ENCODE peak calls at places on chromosome 17, in nine cellular contexts. N is A549, P is breast epithelium, L is uterus, B is thyroid gland, S is IMR-90, V is HCT116, Q is body of pancreas, I is tibial nerve. M is an unnamed sample. For H3K4me1, the result is how much of the 10 kb centered on the place peaks cover.

GRCh38 chr17:72034000-72034399 is 86.8 kb upstream of the SOX9 start:
- DNase-seq in L (no peak), B (no peak), Q (no peak), V (no peak), S (no peak), P (no peak), N (no peak), I (no peak), M (no peak)

GRCh38 chr17:50889528-50890118 is 23.5 kb upstream of the TOB1 start:
- DNase-seq in Q (no peak), S (no peak), N (no peak), P (no peak), I (no peak), V (no peak), B (no peak), L (no peak), M (peak)

GRCh38 chr17:59427996-59428395 is 96.5 kb downstream of the YPEL2 start:
- DNase-seq in B (peak), P (no peak), L (peak), S (no peak), I (no peak), N (no peak), V (no peak), Q (no peak), M (no peak)

GRCh38 chr17:67481808-67482207 is 104.7 kb downstream of the PITPNC1 start:
- DNase-seq in S (peak), V (no peak), I (no peak), Q (no peak), L (no peak), N (no peak), P (no peak), B (no peak), M (no peak)

GRCh38 chr17:60383379-60383778 is 8.6 kb downstream of the USP32 start:
- DNase-seq in N (no peak), V (no peak), L (no peak), B (no peak), I (no peak), S (no peak), P (no peak), Q (no peak), M (no peak)

GRCh38 chr17:1762233-1762905 is 509 bp downstream of the SERPINF1 start:
- DNase-seq in S (peak), Q (peak), P (no peak), B (no peak), I (no peak), L (peak), N (no peak), V (no peak), M (peak)

GRCh38 chr17:50931003-50931878 is 65.1 kb upstream of the TOB1 start:
- DNase-seq in P (no peak), I (peak), N (no peak), S (peak), Q (peak), V (no peak), B (peak), L (peak), M (peak)

GRCh38 chr17:77591231-77591785 is 367.2 kb upstream of the TNRC6C start:
- DNase-seq in V (no peak), P (no peak), Q (no peak), B (peak), L (no peak), I (no peak), S (no peak), N (no peak), M (no peak)

GRCh38 chr17:54270499-54270898 is 447.8 kb downstream of the KIF2B start:
- DNase-seq in S (no peak), P (no peak), B (no peak), I (no peak), N (no peak), V (no peak), Q (no peak), L (no peak), M (no peak)

GRCh38 chr17:4187076-4187475 is 44.1 kb downstream of the CYB5D2 start:
- DNase-seq in I (no peak), V (no peak), B (no peak), L (peak), Q (no peak), S (no peak), N (no peak), P (peak), M (no peak)

GRCh38 chr17:4185656-4186055 is 42.7 kb downstream of the CYB5D2 start:
- DNase-seq in P (no peak), S (no peak), Q (no peak), I (no peak), V (no peak), L (no peak), B (no peak), N (no peak), M (no peak)

GRCh38 chr17:4182043-4182442 is 39.0 kb downstream of the CYB5D2 start:
- DNase-seq in I (no peak), V (no peak), S (no peak), N (no peak), L (no peak), P (no peak), Q (no peak), B (no peak), M (no peak)

GRCh38 chr17:4186244-4186920 is 43.4 kb downstream of the CYB5D2 start:
- DNase-seq in L (peak), S (no peak), Q (no peak), N (no peak), P (no peak), B (no peak), V (no peak), I (no peak), M (peak)

DNA sequence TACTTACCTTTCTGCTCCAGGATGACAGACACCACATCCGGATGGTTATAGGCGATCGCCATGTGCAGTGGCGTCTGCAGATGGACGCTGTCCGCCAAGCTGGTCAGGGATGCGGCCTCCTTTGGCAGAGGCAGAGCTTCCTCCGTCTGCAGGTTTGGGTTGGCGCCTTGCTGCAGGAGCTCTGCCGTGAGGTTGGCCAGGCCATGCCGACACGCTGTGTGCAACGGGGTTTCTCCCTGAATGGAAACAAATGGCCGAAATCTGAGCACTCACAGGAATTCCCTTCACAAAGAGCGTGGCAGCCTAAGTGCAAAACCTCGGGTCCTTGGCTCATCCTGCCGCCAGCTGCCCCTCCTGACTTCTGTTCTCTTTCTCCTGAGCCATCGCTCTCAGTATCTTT is 41.8 kb downstream of the CYB5D2 start:
- DNase-seq in B (no peak), L (no peak), Q (no peak), N (no peak), V (no peak), I (no peak), S (no peak), P (no peak), M (peak)
- H3K4me1 ChIP-seq in B (under half), L (under half), Q (under half), N (under half), V (under half), I (under half), S (under half), P (under half), M (under half)

GRCh38 chr17:28038802-28039600 is 3.5 kb upstream of the NLK start:
- DNase-seq in N (no peak), B (no peak), V (no peak), Q (no peak), I (no peak), L (no peak), S (peak), P (no peak), M (no peak)
- TF ChIP-seq POLR2A in N (no peak), B (no peak), V (no peak), Q (no peak), I (no peak), L (no peak), S (no peak), P (no peak), M (no peak)

GRCh38 chr17:29107933-29108805 is 65.2 kb downstream of the PIPOX start:
- DNase-seq in V (peak), Q (peak), L (no peak), B (no peak), S (no peak), I (no peak), P (no peak), N (peak), M (peak)
- H3K4me1 ChIP-seq in V (under half), Q (half or more), L (under half), B (under half), S (under half), I (under half), P (under half), N (under half), M (under half)

GRCh38 chr17:20294120-20294519 is 173.2 kb downstream of the LGALS9B start:
- DNase-seq in B (no peak), Q (no peak), P (no peak), L (no peak), S (no peak), N (no peak), V (no peak), I (no peak), M (no peak)

GRCh38 chr17:20293501-20293900 is 173.8 kb downstream of the LGALS9B start:
- DNase-seq in L (no peak), B (no peak), I (no peak), P (no peak), N (no peak), V (no peak), S (no peak), Q (no peak), M (no peak)

GRCh38 chr17:20302191-20302917 is 165.0 kb downstream of the LGALS9B start:
- DNase-seq in L (peak), S (peak), Q (no peak), I (no peak), V (no peak), B (no peak), N (no peak), P (no peak), M (no peak)

GRCh38 chr17:20300399-20301037 is 166.8 kb downstream of the LGALS9B start:
- DNase-seq in B (no peak), L (peak), P (no peak), S (peak), I (no peak), Q (peak), V (no peak), N (no peak), M (no peak)

GRCh38 chr17:20299013-20299412 is 168.3 kb downstream of the LGALS9B start:
- DNase-seq in B (no peak), V (no peak), Q (no peak), N (no peak), I (no peak), P (no peak), L (no peak), S (no peak), M (no peak)
- TF ChIP-seq POLR2A in B (no peak), V (no peak), Q (no peak), N (no peak), I (no peak), P (no peak), L (no peak), S (no peak), M (no peak)

DNA sequence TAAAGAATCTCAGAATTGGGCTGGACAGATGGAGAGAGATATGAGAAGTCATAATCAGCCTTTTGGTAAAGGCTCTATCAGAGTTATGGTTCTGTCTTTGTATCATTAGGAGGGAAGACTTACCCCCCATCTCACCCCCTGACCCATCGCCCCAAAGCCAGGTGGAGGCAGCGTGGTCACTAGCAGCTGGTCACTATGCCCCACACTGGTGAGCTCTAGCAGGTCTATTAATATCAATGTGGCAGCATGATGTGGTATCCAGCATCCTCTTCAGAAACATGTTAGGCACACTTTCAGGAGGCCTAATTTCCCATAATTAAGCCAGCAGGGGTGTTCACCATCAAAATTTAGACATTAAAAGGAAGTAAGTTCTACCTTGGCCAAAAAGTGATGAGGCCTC is 183.8 kb upstream of the COX10 start:
- DNase-seq in Q (no peak), B (no peak), S (no peak), V (no peak), N (no peak), P (no peak), I (no peak), L (no peak), M (no peak)
- H3K4me1 ChIP-seq in Q (under half), B (under half), S (under half), V (under half), N (under half), P (under half), I (under half), L (under half), M (under half)

DNA sequence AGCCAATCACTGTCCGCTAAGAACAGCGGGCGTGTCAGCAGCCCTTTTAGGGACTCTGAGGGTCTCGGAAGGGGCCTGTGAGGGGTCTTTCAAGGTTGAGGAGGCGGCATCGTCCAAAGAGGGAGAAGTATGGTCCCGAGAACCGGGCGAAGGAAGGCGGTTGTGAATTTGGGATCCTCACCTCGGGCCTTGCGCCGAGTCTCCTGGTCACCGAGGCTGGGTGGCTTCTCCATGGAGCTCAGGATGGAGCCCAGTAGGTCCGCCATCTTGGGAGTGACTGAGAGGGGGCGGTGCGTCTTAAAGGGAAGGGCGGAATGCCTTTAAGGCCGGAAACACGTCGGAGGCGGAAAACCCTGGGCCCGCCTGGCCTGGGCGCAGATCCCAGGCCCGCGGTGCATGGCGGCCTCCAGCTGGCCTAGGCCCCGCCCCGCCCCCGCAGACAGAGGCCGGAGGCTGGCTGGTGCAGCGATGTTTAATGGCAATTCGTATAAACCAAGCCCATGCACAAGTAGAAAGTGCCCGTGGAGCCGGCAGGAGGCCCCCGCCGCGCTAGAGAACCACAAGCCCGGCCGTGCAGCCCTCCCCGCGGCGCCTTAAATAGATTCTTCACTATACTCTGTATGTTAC is at the start of gene SPAG7:
- DNase-seq in B (peak), L (peak), Q (peak), P (peak), S (peak), I (peak), V (peak), N (peak), M (peak)
- TF ChIP-seq POLR2A in B (peak), L (peak), Q (peak), P (peak), S (peak), I (peak), V (peak), N (peak), M (peak)

DNA sequence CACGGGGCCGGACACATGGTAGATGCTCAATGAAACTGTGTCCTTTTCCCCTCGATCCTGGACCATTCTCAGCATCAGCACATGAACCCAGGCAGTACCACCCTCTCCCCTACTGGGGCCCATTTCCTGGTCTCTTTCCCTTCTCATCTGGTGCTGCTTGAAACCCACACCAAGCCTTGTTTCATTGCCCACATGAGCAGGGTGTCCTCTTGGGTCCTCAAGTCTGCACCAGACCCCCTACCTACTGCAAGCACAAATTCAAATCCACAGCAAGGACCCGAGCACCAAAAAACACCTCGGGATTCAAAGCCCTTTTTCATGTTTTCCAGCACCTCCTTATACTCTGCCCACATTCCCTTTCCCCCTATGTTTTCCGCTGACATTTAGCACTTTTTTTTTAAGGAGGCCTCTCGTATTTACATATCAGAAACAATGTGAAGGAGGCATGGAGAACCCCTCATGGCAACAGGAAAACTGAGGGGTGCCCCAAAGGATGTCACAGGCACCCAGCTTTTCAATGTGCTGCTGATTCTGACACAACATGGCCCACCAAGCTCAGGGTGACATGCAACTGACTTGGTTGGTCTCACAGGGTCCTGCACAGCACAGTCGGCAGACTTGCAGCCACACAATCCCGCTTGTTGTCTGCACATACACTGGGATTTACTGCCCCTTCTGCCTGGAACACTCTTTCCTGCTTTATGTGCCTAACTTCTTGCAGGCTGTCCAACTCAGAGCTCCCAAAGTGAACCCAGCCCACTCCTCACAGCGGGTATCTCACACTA is 4.6 kb upstream of the CCL1 start:
- DNase-seq in N (no peak), V (no peak), B (no peak), Q (no peak), S (no peak), I (no peak), L (no peak), P (no peak), M (no peak)
- H3K4me1 ChIP-seq in N (under half), V (under half), B (under half), Q (under half), S (under half), I (under half), L (under half), P (under half), M (under half)

GRCh38 chr17:11142231-11142630 is 98.8 kb upstream of the SHISA6 start:
- DNase-seq in L (no peak), I (no peak), P (no peak), Q (no peak), V (no peak), S (no peak), B (no peak), N (no peak), M (no peak)
- TF ChIP-seq POLR2A in L (no peak), I (no peak), P (no peak), Q (no peak), V (no peak), S (no peak), B (no peak), N (no peak), M (no peak)